ENCODE peak calls at places on chromosomes 3 and 15, in seven cellular contexts. D is hippocampal formation; A is NCI-H1092 treated with DMSO at 0.1 percent for 48 hours; W is NCI-H1417 treated with DMSO at 0.1 percent for 48 hours; I is stimulated activated CD4-positive, alpha-beta T cell treated with anti-CD3 and anti-CD28 coated beads, Interleukin-15, amount 100 ng/mL, for 1 hour; V is aorta; Y is mesendoderm. M is an unnamed sample.

GRCh38 chr15:29675791-29676301 is 146.4 kb downstream of the TJP1 start:
- DNase-seq in Y (peak; percentile 48), D (no peak), V (no peak), A (no peak), W (no peak), I (no peak), M (no peak)

GRCh38 chr3:29453278-29453961 is 172.5 kb downstream of the RBMS3 start:
- DNase-seq in A (peak; percentile 76), D (no peak), I (no peak), Y (peak; percentile 16), V (no peak), W (no peak), M (no peak)

GRCh38 chr3:133901083-133901482 is 5.4 kb upstream of the RAB6B start:
- DNase-seq in I (no peak), W (no peak), V (no peak), D (no peak), A (no peak), Y (peak; percentile 30), M (no peak)

GRCh38 chr3:126748701-126749546 is 44.9 kb downstream of the CHCHD6 start:
- DNase-seq in D (no peak), Y (no peak), I (no peak), V (no peak), A (no peak), W (no peak), M (no peak)

GRCh38 chr3:138440137-138440536 is 5.7 kb downstream of the ESYT3 start:
- DNase-seq in W (no peak), V (peak; percentile 54), D (no peak), Y (peak; percentile 69), A (peak; percentile 83), I (no peak), M (no peak)

GRCh38 chr15:41495736-41496599 is 2.3 kb downstream of the ITPKA start:
- DNase-seq in I (no peak), Y (peak; percentile 63), W (no peak), A (no peak), V (no peak), D (no peak), M (no peak)

GRCh38 chr3:107753494-107753893 is 230.7 kb downstream of the BBX start:
- DNase-seq in A (peak; percentile 64), W (no peak), I (no peak), Y (peak; percentile 82), V (no peak), D (peak; percentile 56), M (peak; percentile 49)

GRCh38 chr15:64991536-64992135 is 1.9 kb upstream of the SPG21 start:
- DNase-seq in W (no peak), Y (no peak), D (no peak), A (no peak), V (no peak), I (no peak), M (no peak)

M was measured in dorsolateral prefrontal cortex.